ENCODE peak calls at places on chromosome 12, in eight cellular contexts. H is A549, A is GM04504, W is cardiac fibroblast, T is stomach, S is Daoy, O is GF-D8, D is GM20000. Q is an unnamed sample.

GRCh38 chr12:76020731-76021672 is 10.6 kb downstream of the PHLDA1 start:
- DNase-seq in H (peak; percentile 87), A (peak; percentile 96), W (peak; percentile 99), T (no peak), S (peak; percentile 96), O (no peak), D (peak; percentile 16), Q (peak; percentile 86)

GRCh38 chr12:7542813-7543212 is 39.2 kb upstream of the CD163 start:
- DNase-seq in H (no peak), A (peak; percentile 38), W (peak; percentile 30), T (no peak), S (no peak), O (no peak), D (no peak), Q (no peak)

GRCh38 chr12:97375310-97375709 is 87.3 kb upstream of the RMST start:
- DNase-seq in H (no peak), A (no peak), W (no peak), T (no peak), S (no peak), O (no peak), D (peak; percentile 15), Q (no peak)

GRCh38 chr12:84807249-84807648 is 105.3 kb downstream of the SLC6A15 start:
- DNase-seq in H (no peak), A (peak; percentile 21), W (peak; percentile 5), T (no peak), S (no peak), O (no peak), D (no peak), Q (no peak)

GRCh38 chr12:67988600-67988999 is 647 bp upstream of the IFNG-AS1 start:
- DNase-seq in H (no peak), A (no peak), W (no peak), T (no peak), S (no peak), O (no peak), D (peak; percentile 41), Q (no peak)

GRCh38 chr12:51695241-51696010 is 104.4 kb downstream of the SCN8A start:
- DNase-seq in H (no peak), A (peak; percentile 26), W (no peak), T (no peak), S (no peak), O (no peak), D (no peak), Q (no peak)

GRCh38 chr12:47875732-47876131 is 29.1 kb downstream of the VDR start:
- DNase-seq in H (no peak), A (no peak), W (no peak), T (no peak), S (no peak), O (no peak), D (no peak), Q (no peak)

GRCh38 chr12:57993834-57994233 is 52.5 kb downstream of the ATP23 start:
- DNase-seq in H (no peak), A (no peak), W (no peak), T (no peak), S (no peak), O (no peak), D (no peak), Q (peak; percentile 57)

GRCh38 chr12:94282675-94283074 is 134.3 kb downstream of the PLXNC1 start:
- DNase-seq in H (no peak), A (no peak), W (no peak), T (peak; percentile 36), S (no peak), O (no peak), D (no peak), Q (no peak)

GRCh38 chr12:54201001-54201794 is 12.4 kb upstream of the SMUG1 start:
- DNase-seq in H (peak; percentile 82), A (peak; percentile 62), W (peak; percentile 78), T (peak; percentile 66), S (peak; percentile 75), O (peak; percentile 24), D (peak; percentile 69), Q (peak; percentile 75)

GRCh38 chr12:14628771-14629170 is 61.1 kb upstream of the PLBD1 start:
- DNase-seq in H (no peak), A (no peak), W (no peak), T (no peak), S (no peak), O (no peak), D (no peak), Q (no peak)